ENCODE peak calls at places on chromosome 11, in five cellular contexts. H is IMR-90, M is neuronal stem cell, P is H9, Y is H1. O is an unnamed sample.

GRCh38 chr11:76765863-76766350 is 17.2 kb upstream of the TSKU start:
- DNase-seq in H (peak; percentile 35), M (no peak), P (no peak), Y (no peak), O (no peak)

GRCh38 chr11:45341379-45341778 is 55.2 kb upstream of the SYT13 start:
- DNase-seq in H (no peak), P (peak; percentile 63), Y (no peak), M (no peak), O (no peak)

GRCh38 chr11:579830-580601 is 3.7 kb downstream of the PHRF1 start:
- DNase-seq in P (no peak), H (peak; percentile 25), Y (no peak), M (no peak), O (no peak)

GRCh38 chr11:793556-793955 is 3.7 kb upstream of the CEND1 start:
- DNase-seq in P (no peak), Y (no peak), H (no peak), M (no peak), O (no peak)

GRCh38 chr11:10654211-10655150 is 39.1 kb downstream of the IRAG1 start:
- DNase-seq in M (peak; percentile 32), P (no peak), Y (no peak), H (peak; percentile 67), O (peak; percentile 62)

GRCh38 chr11:1076061-1076665 is 1.5 kb downstream of the MUC2 start:
- DNase-seq in Y (no peak), H (no peak), M (no peak), P (no peak), O (no peak)

GRCh38 chr11:5686426-5686825 is 1.6 kb upstream of the TRIM5 start:
- DNase-seq in Y (no peak), P (no peak), M (no peak), H (no peak), O (no peak)

GRCh38 chr11:65290448-65291165 is 24.1 kb upstream of the CDC42EP2 start:
- DNase-seq in P (no peak), H (peak; percentile 100), Y (no peak), M (no peak), O (peak; percentile 100)

GRCh38 chr11:69791266-69791665 is 16.1 kb upstream of the FGF4 start:
- DNase-seq in H (peak; percentile 61), Y (no peak), M (no peak), P (no peak), O (peak; percentile 51)

GRCh38 chr11:86745571-86745970 is 54.8 kb upstream of the PRSS23 start:
- DNase-seq in H (peak; percentile 36), Y (no peak), P (no peak), M (no peak), O (peak; percentile 63)

GRCh38 chr11:86741489-86742435 is 58.6 kb upstream of the PRSS23 start:
- DNase-seq in H (peak; percentile 95), P (no peak), Y (no peak), M (no peak), O (peak; percentile 89)

GRCh38 chr11:86740628-86741488 is 59.5 kb upstream of the PRSS23 start:
- DNase-seq in H (peak; percentile 98), P (peak; percentile 74), Y (peak; percentile 58), M (peak; percentile 49), O (peak; percentile 96)

GRCh38 chr11:86742436-86742805 is 57.9 kb upstream of the PRSS23 start:
- DNase-seq in M (no peak), H (no peak), P (no peak), Y (no peak), O (no peak)

GRCh38 chr11:86743223-86744118 is 56.9 kb upstream of the PRSS23 start:
- DNase-seq in H (peak; percentile 99), M (no peak), Y (no peak), P (no peak), O (peak; percentile 99)
- H2BK5ac ChIP-seq in H (peak overlapping the region; percentile 99), M (no peak overlapping the region), Y (no peak overlapping the region), P (no peak overlapping the region), O (peak overlapping the region; percentile 38)

GRCh38 chr11:2298795-2299747 is 2.6 kb downstream of the C11orf21 start:
- DNase-seq in Y (peak; percentile 25), H (no peak), P (peak; percentile 76), M (peak; percentile 36), O (no peak)
- H2BK5ac ChIP-seq in Y (no peak overlapping the region), H (no peak overlapping the region), P (no peak overlapping the region), M (peak overlapping the region; percentile 26), O (no peak overlapping the region)

DNA sequence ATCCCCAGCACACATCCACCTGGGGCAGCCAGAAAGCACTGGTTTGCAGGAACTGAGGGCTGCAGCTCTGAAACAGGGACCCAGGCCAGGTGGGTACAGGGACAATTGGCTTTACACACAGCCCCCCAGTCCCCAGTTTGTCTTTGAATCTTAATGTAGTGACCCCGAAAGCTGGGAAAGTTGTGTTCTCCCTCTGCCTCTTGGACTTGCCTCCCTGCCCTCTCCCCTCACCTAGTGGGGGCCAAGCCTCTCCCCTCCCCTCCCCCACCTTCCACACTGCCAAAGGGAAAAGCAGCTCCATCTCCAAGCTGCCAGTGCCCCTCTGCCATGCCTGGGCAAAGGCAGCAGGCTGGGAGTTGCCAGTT is 2.6 kb upstream of the CLCF1 start:
- DNase-seq in H (no peak), Y (no peak), M (no peak), P (no peak), O (no peak)
- H2BK5ac ChIP-seq in H (peak overlapping the region; percentile 4), Y (peak overlapping the region; percentile 6), M (peak overlapping the region; percentile 84), P (no peak overlapping the region), O (no peak overlapping the region)

DNA sequence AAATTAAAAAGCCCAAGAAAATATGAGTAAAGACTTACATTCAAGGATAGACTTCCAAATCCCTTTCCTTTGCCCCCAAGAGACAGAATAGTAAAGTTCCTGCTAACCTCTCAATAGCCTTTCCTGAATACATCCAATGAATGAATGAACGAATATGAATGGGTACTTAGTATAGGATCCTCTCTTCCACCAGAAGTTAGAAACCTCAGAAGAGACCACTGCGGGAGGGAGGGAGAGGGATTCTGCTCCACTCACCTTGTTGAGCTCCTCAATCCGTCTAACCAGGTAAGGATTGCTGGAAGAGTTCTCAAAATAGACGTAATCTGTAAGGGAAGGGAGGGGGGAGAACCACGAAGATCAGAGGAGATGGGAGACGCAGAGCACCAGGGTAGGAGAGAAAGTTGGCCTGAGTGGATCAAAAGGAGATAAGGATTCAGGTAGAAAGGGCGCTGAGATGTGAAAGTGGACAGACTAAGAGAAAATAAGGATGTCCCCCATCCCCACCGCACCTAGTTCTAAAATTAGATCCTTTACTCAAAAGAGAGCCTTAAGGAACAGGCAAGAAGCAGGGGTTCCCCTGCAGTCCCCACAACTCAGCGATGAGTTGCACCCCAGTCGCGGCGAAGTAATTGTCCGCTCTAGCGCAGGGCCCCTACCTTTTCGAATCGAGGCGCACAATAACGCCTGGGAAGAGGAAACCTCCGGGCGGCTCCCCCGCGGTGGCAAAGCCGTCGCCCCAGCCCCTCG is 1.1 kb downstream of the MTA2 start:
- DNase-seq in Y (no peak), M (no peak), H (no peak), P (no peak), O (no peak)
- H2BK5ac ChIP-seq in Y (no peak overlapping the region), M (peak overlapping the region; percentile 82), H (peak overlapping the region; percentile 92), P (no peak overlapping the region), O (no peak overlapping the region)

DNA sequence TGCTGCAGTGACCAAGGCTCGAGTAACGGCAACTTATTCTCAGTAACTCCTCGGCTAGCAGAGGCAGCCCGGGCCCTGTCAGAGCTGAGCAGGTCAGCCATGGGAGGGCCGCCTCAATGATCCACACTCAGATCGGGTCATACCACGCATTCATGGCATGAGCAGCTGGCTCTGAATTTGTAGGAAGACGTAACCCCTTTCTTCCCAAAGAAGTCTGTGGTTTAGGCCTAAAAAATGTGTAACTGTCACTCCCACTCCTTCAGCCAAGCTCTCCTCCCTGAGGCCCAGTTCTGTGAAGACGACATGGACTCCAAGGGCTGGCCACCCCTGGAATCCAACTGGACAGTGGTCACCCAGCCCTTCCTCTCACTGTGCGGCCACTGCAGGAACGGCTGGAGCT is 30.0 kb downstream of the PPP2R1B start:
- DNase-seq in Y (no peak), M (no peak), P (no peak), H (peak; percentile 80), O (no peak)
- H2BK5ac ChIP-seq in Y (no peak overlapping the region), M (no peak overlapping the region), P (no peak overlapping the region), H (peak overlapping the region; percentile 96), O (peak overlapping the region; percentile 47)

O was measured in mesenchymal stem cell.